ENCODE peak calls at places on chromosome 9, in seven cellular contexts. One of them, this sample, is unnamed.

GRCh38 chr9:134243778-134244467 is 79.6 kb upstream of the RNU6ATAC start:
- DNase-seq in fibroblast of villous mesenchyme: peak
- DNase-seq in naive thymus-derived CD8-positive, alpha-beta T cell: peak
- DNase-seq in HTR-8/SVneo: no peak
- DNase-seq in kidney tubule cell: no peak
- DNase-seq in stimulated activated CD4-positive, alpha-beta T cell treated with anti-CD3 and anti-CD28 coated beads, Interleukin-2, amount 100 ng/mL, for 48 hours: no peak
- DNase-seq in spleen: peak
- DNase-seq in this sample: no peak

GRCh38 chr9:16214677-16215076 is 655.8 kb downstream of the BNC2 start:
- DNase-seq in naive thymus-derived CD8-positive, alpha-beta T cell: no peak
- DNase-seq in fibroblast of villous mesenchyme: no peak
- DNase-seq in HTR-8/SVneo: no peak
- DNase-seq in kidney tubule cell: no peak
- DNase-seq in stimulated activated CD4-positive, alpha-beta T cell treated with anti-CD3 and anti-CD28 coated beads, Interleukin-2, amount 100 ng/mL, for 48 hours: no peak
- DNase-seq in spleen: no peak
- DNase-seq in this sample: no peak

GRCh38 chr9:128470560-128470959 is 14.8 kb downstream of the ODF2 start:
- DNase-seq in kidney tubule cell: peak
- DNase-seq in fibroblast of villous mesenchyme: peak
- DNase-seq in stimulated activated CD4-positive, alpha-beta T cell treated with anti-CD3 and anti-CD28 coated beads, Interleukin-2, amount 100 ng/mL, for 48 hours: no peak
- DNase-seq in naive thymus-derived CD8-positive, alpha-beta T cell: no peak
- DNase-seq in HTR-8/SVneo: no peak
- DNase-seq in spleen: no peak
- DNase-seq in this sample: no peak

GRCh38 chr9:3912817-3913216 is 387.0 kb upstream of the RFX3 start:
- DNase-seq in HTR-8/SVneo: no peak
- DNase-seq in fibroblast of villous mesenchyme: peak
- DNase-seq in kidney tubule cell: peak
- DNase-seq in spleen: no peak
- DNase-seq in naive thymus-derived CD8-positive, alpha-beta T cell: no peak
- DNase-seq in stimulated activated CD4-positive, alpha-beta T cell treated with anti-CD3 and anti-CD28 coated beads, Interleukin-2, amount 100 ng/mL, for 48 hours: no peak
- DNase-seq in this sample: no peak

GRCh38 chr9:33791117-33791516 is 4.2 kb upstream of the PRSS3 start:
- DNase-seq in spleen: no peak
- DNase-seq in kidney tubule cell: peak
- DNase-seq in naive thymus-derived CD8-positive, alpha-beta T cell: no peak
- DNase-seq in stimulated activated CD4-positive, alpha-beta T cell treated with anti-CD3 and anti-CD28 coated beads, Interleukin-2, amount 100 ng/mL, for 48 hours: no peak
- DNase-seq in fibroblast of villous mesenchyme: peak
- DNase-seq in HTR-8/SVneo: no peak
- DNase-seq in this sample: no peak

GRCh38 chr9:137813167-137813566 is 64.4 kb upstream of the CACNA1B start:
- DNase-seq in spleen: no peak
- DNase-seq in stimulated activated CD4-positive, alpha-beta T cell treated with anti-CD3 and anti-CD28 coated beads, Interleukin-2, amount 100 ng/mL, for 48 hours: no peak
- DNase-seq in HTR-8/SVneo: no peak
- DNase-seq in fibroblast of villous mesenchyme: no peak
- DNase-seq in naive thymus-derived CD8-positive, alpha-beta T cell: no peak
- DNase-seq in kidney tubule cell: no peak
- DNase-seq in this sample: no peak

GRCh38 chr9:27870404-27870803 is 297.1 kb upstream of the C9orf72 start:
- DNase-seq in naive thymus-derived CD8-positive, alpha-beta T cell: no peak
- DNase-seq in HTR-8/SVneo: no peak
- DNase-seq in spleen: no peak
- DNase-seq in stimulated activated CD4-positive, alpha-beta T cell treated with anti-CD3 and anti-CD28 coated beads, Interleukin-2, amount 100 ng/mL, for 48 hours: no peak
- DNase-seq in kidney tubule cell: peak
- DNase-seq in fibroblast of villous mesenchyme: peak
- DNase-seq in this sample: no peak

GRCh38 chr9:136342191-136343120 is 15.1 kb downstream of the GPSM1 start:
- DNase-seq in stimulated activated CD4-positive, alpha-beta T cell treated with anti-CD3 and anti-CD28 coated beads, Interleukin-2, amount 100 ng/mL, for 48 hours: peak
- DNase-seq in naive thymus-derived CD8-positive, alpha-beta T cell: peak
- DNase-seq in fibroblast of villous mesenchyme: peak
- DNase-seq in spleen: peak
- DNase-seq in HTR-8/SVneo: no peak
- DNase-seq in kidney tubule cell: peak
- DNase-seq in this sample: no peak

GRCh38 chr9:89597711-89598707 is 6.8 kb upstream of the GADD45G start:
- DNase-seq in stimulated activated CD4-positive, alpha-beta T cell treated with anti-CD3 and anti-CD28 coated beads, Interleukin-2, amount 100 ng/mL, for 48 hours: peak
- DNase-seq in HTR-8/SVneo: peak
- DNase-seq in kidney tubule cell: peak
- DNase-seq in fibroblast of villous mesenchyme: peak
- DNase-seq in naive thymus-derived CD8-positive, alpha-beta T cell: no peak
- DNase-seq in spleen: no peak
- DNase-seq in this sample: peak

GRCh38 chr9:37302277-37302676 is 120.2 kb upstream of the GRHPR start:
- DNase-seq in kidney tubule cell: no peak
- DNase-seq in stimulated activated CD4-positive, alpha-beta T cell treated with anti-CD3 and anti-CD28 coated beads, Interleukin-2, amount 100 ng/mL, for 48 hours: peak
- DNase-seq in HTR-8/SVneo: no peak
- DNase-seq in spleen: no peak
- DNase-seq in naive thymus-derived CD8-positive, alpha-beta T cell: no peak
- DNase-seq in fibroblast of villous mesenchyme: no peak
- DNase-seq in this sample: no peak

GRCh38 chr9:8660383-8660782 is 860.8 kb upstream of the DMAC1 start:
- DNase-seq in spleen: no peak
- DNase-seq in HTR-8/SVneo: no peak
- DNase-seq in stimulated activated CD4-positive, alpha-beta T cell treated with anti-CD3 and anti-CD28 coated beads, Interleukin-2, amount 100 ng/mL, for 48 hours: no peak
- DNase-seq in fibroblast of villous mesenchyme: peak
- DNase-seq in kidney tubule cell: peak
- DNase-seq in naive thymus-derived CD8-positive, alpha-beta T cell: no peak
- DNase-seq in this sample: no peak

GRCh38 chr9:136327313-136327971 is at the start of gene GPSM1:
- DNase-seq in HTR-8/SVneo: peak
- DNase-seq in fibroblast of villous mesenchyme: peak
- DNase-seq in spleen: no peak
- DNase-seq in stimulated activated CD4-positive, alpha-beta T cell treated with anti-CD3 and anti-CD28 coated beads, Interleukin-2, amount 100 ng/mL, for 48 hours: peak
- DNase-seq in naive thymus-derived CD8-positive, alpha-beta T cell: no peak
- DNase-seq in kidney tubule cell: peak
- DNase-seq in this sample: no peak

GRCh38 chr9:89038354-89039091 is 47.3 kb downstream of the S1PR3 start:
- DNase-seq in fibroblast of villous mesenchyme: peak
- DNase-seq in naive thymus-derived CD8-positive, alpha-beta T cell: no peak
- DNase-seq in spleen: no peak
- DNase-seq in stimulated activated CD4-positive, alpha-beta T cell treated with anti-CD3 and anti-CD28 coated beads, Interleukin-2, amount 100 ng/mL, for 48 hours: no peak
- DNase-seq in kidney tubule cell: peak
- DNase-seq in HTR-8/SVneo: no peak
- DNase-seq in this sample: no peak

GRCh38 chr9:108052431-108053080 is 563.0 kb upstream of the KLF4 start:
- DNase-seq in spleen: no peak
- DNase-seq in stimulated activated CD4-positive, alpha-beta T cell treated with anti-CD3 and anti-CD28 coated beads, Interleukin-2, amount 100 ng/mL, for 48 hours: no peak
- DNase-seq in HTR-8/SVneo: no peak
- DNase-seq in naive thymus-derived CD8-positive, alpha-beta T cell: no peak
- DNase-seq in fibroblast of villous mesenchyme: no peak
- DNase-seq in kidney tubule cell: peak
- DNase-seq in this sample: no peak

This sample was measured in Caco-2.